ENCODE peak calls at places on chromosomes 16 and 17, in ten cellular contexts. U is stimulated activated naive CD8-positive, alpha-beta T cell treated with anti-CD3 and anti-CD28 coated beads, Interleukin-15, Interleukin-2, amounts not matched to agents 100 U/mL and 50 U/mL, for 24 hours; Q is WERI-Rb-1; O is NCI-H774; L is T-helper 2 cell; M is HEK293T; C is NCI-H1930; J is T47D; D is HS-27A; K is T-helper 1 cell. A is an unnamed sample.
A peak's percentile ranks its signal among the peaks of the same experiment; 100 is the strongest.

GRCh38 chr17:77591231-77591785 is 367.2 kb upstream of the TNRC6C start:
- DNase-seq in U (no peak), Q (no peak), L (no peak), D (no peak), O (no peak), K (no peak), M (no peak), C (no peak), J (peak; percentile 81), A (no peak)

GRCh38 chr16:24980077-24980793 is 34.9 kb downstream of the ARHGAP17 start:
- DNase-seq in L (no peak), U (peak; percentile 19), K (no peak), O (no peak), D (peak; percentile 17), C (no peak), J (peak; percentile 66), Q (no peak), M (no peak), A (no peak)

GRCh38 chr16:17138801-17139200 is 332.0 kb downstream of the XYLT1 start:
- DNase-seq in L (no peak), D (no peak), O (no peak), C (no peak), J (peak; percentile 68), M (peak; percentile 35), U (no peak), K (no peak), Q (no peak), A (peak; percentile 19)

GRCh38 chr17:8225813-8226535 is 15.6 kb upstream of the AURKB start:
- DNase-seq in U (peak; percentile 77), O (no peak), Q (no peak), K (no peak), M (peak; percentile 30), J (peak; percentile 20), D (no peak), L (peak; percentile 49), C (peak; percentile 79), A (peak; percentile 70)

GRCh38 chr16:67278773-67279295 is 498 bp upstream of the PLEKHG4 start:
- DNase-seq in J (peak; percentile 30), K (peak; percentile 26), Q (peak; percentile 48), D (no peak), L (peak; percentile 33), C (no peak), M (peak; percentile 57), O (no peak), U (no peak), A (no peak)

GRCh38 chr17:44123356-44124117 is at the start of gene HDAC5:
- DNase-seq in M (peak; percentile 95), U (peak; percentile 97), O (peak; percentile 96), C (peak; percentile 93), L (peak; percentile 93), Q (peak; percentile 99), K (peak; percentile 88), J (peak; percentile 98), D (peak; percentile 64), A (peak; percentile 96)

GRCh38 chr16:2090819-2091721 is 43.3 kb downstream of the TSC2 start:
- DNase-seq in U (peak; percentile 17), J (no peak), O (peak; percentile 24), L (peak; percentile 24), Q (no peak), D (no peak), K (no peak), M (peak; percentile 82), C (peak; percentile 9), A (no peak)

GRCh38 chr17:55601874-55602364 is 90.7 kb upstream of the SMIM36 start:
- DNase-seq in M (peak; percentile 24), L (no peak), D (no peak), Q (no peak), C (no peak), K (no peak), O (no peak), U (peak; percentile 6), J (peak; percentile 64), A (peak; percentile 65)

GRCh38 chr16:9407206-9407758 is 315.8 kb downstream of the HAPSTR1 start:
- DNase-seq in J (peak; percentile 1), C (no peak), U (no peak), Q (peak; percentile 78), M (no peak), O (no peak), D (no peak), L (no peak), K (no peak), A (no peak)

GRCh38 chr16:23998771-23999170 is 163.0 kb downstream of the PRKCB start:
- DNase-seq in L (no peak), D (no peak), Q (no peak), J (no peak), K (no peak), O (no peak), M (no peak), U (no peak), C (no peak), A (no peak)

GRCh38 chr17:46056800-46057304 is 57.8 kb downstream of the STH start:
- DNase-seq in D (no peak), J (no peak), L (no peak), U (no peak), M (no peak), K (no peak), Q (no peak), C (no peak), O (no peak), A (no peak)

GRCh38 chr16:58428621-58429557 is 36.6 kb downstream of the GINS3 start:
- DNase-seq in Q (no peak), L (no peak), M (no peak), O (no peak), D (peak; percentile 81), C (no peak), U (no peak), K (no peak), J (no peak), A (no peak)

GRCh38 chr16:27576729-27577128 is 26.8 kb downstream of the KATNIP start:
- DNase-seq in U (no peak), J (no peak), Q (no peak), O (no peak), D (no peak), C (no peak), K (no peak), L (no peak), M (no peak), A (peak; percentile 15)

GRCh38 chr17:65994679-65995078 is 197.3 kb downstream of the CEP112 start:
- DNase-seq in U (no peak), C (no peak), O (no peak), K (no peak), M (no peak), D (no peak), Q (no peak), L (no peak), J (no peak), A (no peak)

GRCh38 chr16:49460786-49461470 is 87.3 kb downstream of the C16orf78 start:
- DNase-seq in L (no peak), K (no peak), J (no peak), M (no peak), D (no peak), U (no peak), O (no peak), C (no peak), Q (no peak), A (no peak)

GRCh38 chr16:84423416-84423837 is 55.1 kb downstream of the ATP2C2 start:
- DNase-seq in L (no peak), U (no peak), K (no peak), C (no peak), Q (no peak), D (peak; percentile 14), M (peak; percentile 34), O (no peak), J (peak; percentile 73), A (peak; percentile 13)

GRCh38 chr16:66930189-66930588 is 4.0 kb downstream of the CIAO2B start:
- DNase-seq in K (no peak), Q (peak; percentile 42), O (no peak), L (no peak), U (no peak), C (no peak), J (no peak), M (no peak), D (no peak), A (no peak)

GRCh38 chr17:2635241-2635640 is 41.8 kb downstream of the PAFAH1B1 start:
- DNase-seq in Q (no peak), K (no peak), O (no peak), L (no peak), J (no peak), M (no peak), U (no peak), C (no peak), D (no peak), A (no peak)

GRCh38 chr17:39739020-39739884 is 1.5 kb downstream of the GRB7 start:
- DNase-seq in L (no peak), K (no peak), D (no peak), O (peak; percentile 91), M (no peak), U (no peak), C (no peak), Q (no peak), J (peak; percentile 93), A (no peak)

GRCh38 chr17:3920940-3921852 is 4.9 kb upstream of the P2RX1 start:
- DNase-seq in L (no peak), U (no peak), O (no peak), D (no peak), C (no peak), M (no peak), K (no peak), Q (no peak), J (no peak), A (no peak)

GRCh38 chr17:40121191-40121885 is 433 bp upstream of the MSL1 start:
- DNase-seq in Q (peak; percentile 59), D (no peak), C (no peak), U (peak; percentile 56), K (no peak), L (no peak), M (peak; percentile 25), O (peak; percentile 46), J (peak; percentile 69), A (peak; percentile 73)

GRCh38 chr17:4583206-4583605 is 1.1 kb upstream of the SMTNL2 start:
- DNase-seq in L (no peak), O (no peak), Q (no peak), J (no peak), K (no peak), C (no peak), U (no peak), D (no peak), M (no peak), A (no peak)

GRCh38 chr16:26664086-26664485 is 402.6 kb upstream of the C16orf82 start:
- DNase-seq in L (no peak), O (no peak), Q (no peak), U (no peak), M (no peak), D (no peak), J (no peak), K (no peak), C (no peak), A (no peak)

GRCh38 chr17:68532826-68533225 is 20.6 kb downstream of the PRKAR1A start:
- DNase-seq in U (no peak), C (no peak), J (no peak), M (no peak), L (no peak), K (no peak), D (no peak), Q (no peak), O (no peak), A (no peak)

GRCh38 chr16:11632455-11632921 is 35.8 kb upstream of the SNN start:
- DNase-seq in D (peak; percentile 22), U (no peak), Q (no peak), M (no peak), K (no peak), J (no peak), C (no peak), O (no peak), L (no peak), A (no peak)

GRCh38 chr17:35537569-35538209 is at the start of gene SLFN12L:
- DNase-seq in L (no peak), K (no peak), D (no peak), U (peak; percentile 36), O (no peak), J (no peak), C (no peak), Q (peak; percentile 41), M (no peak), A (no peak)

GRCh38 chr16:23826528-23827244 is 9.1 kb upstream of the PRKCB start:
- DNase-seq in C (no peak), M (no peak), D (no peak), L (no peak), O (no peak), Q (no peak), K (no peak), J (no peak), U (no peak), A (no peak)

GRCh38 chr17:48541574-48542113 is 3.3 kb downstream of the HOXB2 start:
- DNase-seq in L (peak; percentile 29), C (peak; percentile 44), D (no peak), M (no peak), U (peak; percentile 53), O (peak; percentile 76), Q (no peak), J (peak; percentile 86), K (no peak), A (peak; percentile 56)